ENCODE peak calls at places on chromosomes 12 and 14, in five cellular contexts. T, R, D, G and K are unnamed samples.

GRCh38 chr12:56151672-56152131 is 685 bp upstream of the MYL6B start:
- DNase-seq in R (peak), G (peak), T (no peak), D (peak), K (no peak)

GRCh38 chr14:96888593-96888992 is 91.4 kb downstream of the VRK1 start:
- DNase-seq in G (no peak), R (no peak), D (no peak), T (no peak), K (no peak)

GRCh38 chr14:59328410-59328809 is 136.8 kb downstream of the GPR135 start:
- DNase-seq in T (no peak), G (no peak), D (no peak), R (no peak), K (no peak)

GRCh38 chr12:108812324-108812723 is 45.1 kb downstream of the SSH1 start:
- DNase-seq in R (no peak), G (no peak), T (no peak), D (no peak), K (no peak)

GRCh38 chr14:35229495-35230089 is 62.6 kb upstream of the PSMA6 start:
- DNase-seq in G (no peak), T (no peak), R (no peak), D (no peak), K (peak)

GRCh38 chr14:100076630-100077029 is 11.4 kb downstream of the EVL start:
- DNase-seq in D (no peak), T (peak), G (no peak), R (no peak), K (no peak)

GRCh38 chr14:100419856-100420255 is 96.7 kb downstream of the SLC25A47 start:
- DNase-seq in G (no peak), R (no peak), T (no peak), D (no peak), K (no peak)

GRCh38 chr12:131129839-131130238 is 176.1 kb downstream of the ADGRD1 start:
- DNase-seq in G (no peak), T (no peak), D (no peak), R (no peak), K (no peak)

GRCh38 chr14:24329736-24330135 is 5.1 kb downstream of the ADCY4 start:
- DNase-seq in D (no peak), R (peak), T (no peak), G (no peak), K (peak)

GRCh38 chr12:6635856-6636521 is at the start of gene LPAR5:
- DNase-seq in D (peak), G (no peak), T (peak), R (peak), K (peak)

GRCh38 chr14:75440733-75441474 is 13.1 kb downstream of the JDP2 start:
- DNase-seq in G (no peak), D (no peak), T (peak), R (peak), K (no peak)

GRCh38 chr14:101907619-101908018 is 56.8 kb upstream of the DYNC1H1 start:
- DNase-seq in T (no peak), D (no peak), R (no peak), G (no peak), K (no peak)

GRCh38 chr14:102215071-102215470 is 75.4 kb downstream of the WDR20 start:
- DNase-seq in D (no peak), R (peak), G (no peak), T (peak), K (no peak)

GRCh38 chr14:93115920-93116675 is at the start of gene ITPK1:
- DNase-seq in D (peak), T (peak), R (peak), G (peak), K (peak)